ENCODE peak calls at places on chromosomes 5 and 9, in nine cellular contexts. M, K, E, D, N, T, V, L and S are unnamed samples.

GRCh38 chr5:122029818-122030217 is 48.2 kb downstream of the LOX start:
- DNase-seq in M (no peak), K (no peak), E (no peak), D (no peak), N (no peak), T (no peak), V (no peak), L (no peak), S (no peak)

GRCh38 chr9:35619800-35620158 is 1.6 kb upstream of the CD72 start:
- DNase-seq in M (no peak), K (no peak), E (no peak), D (no peak), N (no peak), T (peak), V (no peak), L (no peak), S (peak)

GRCh38 chr9:38269752-38270151 is 122.8 kb upstream of the ALDH1B1 start:
- DNase-seq in M (no peak), K (no peak), E (no peak), D (no peak), N (no peak), T (no peak), V (no peak), L (no peak), S (no peak)

GRCh38 chr5:64612349-64612961 is 77.8 kb upstream of the SHISAL2B start:
- DNase-seq in M (peak), K (no peak), E (no peak), D (peak), N (peak), T (peak), V (peak), L (no peak), S (no peak)

GRCh38 chr5:177334155-177334551 is 17.3 kb downstream of the LMAN2 start:
- DNase-seq in M (no peak), K (no peak), E (no peak), D (no peak), N (no peak), T (no peak), V (no peak), L (no peak), S (no peak)

GRCh38 chr9:28542928-28543327 is 969.6 kb upstream of the C9orf72 start:
- DNase-seq in M (no peak), K (no peak), E (no peak), D (no peak), N (no peak), T (no peak), V (no peak), L (no peak), S (no peak)

GRCh38 chr9:21434202-21435014 is 5.8 kb upstream of the IFNA1 start:
- DNase-seq in M (peak), K (peak), E (no peak), D (peak), N (peak), T (no peak), V (peak), L (peak), S (no peak)

GRCh38 chr9:76846307-76846706 is 59.6 kb downstream of the PRUNE2 start:
- DNase-seq in M (no peak), K (no peak), E (no peak), D (no peak), N (no peak), T (no peak), V (no peak), L (no peak), S (no peak)

GRCh38 chr5:142527664-142528295 is 158.1 kb downstream of the FGF1 start:
- DNase-seq in M (no peak), K (no peak), E (no peak), D (no peak), N (no peak), T (no peak), V (no peak), L (no peak), S (no peak)

GRCh38 chr5:54874337-54875021 is 110.9 kb downstream of the ESM1 start:
- DNase-seq in M (no peak), K (no peak), E (no peak), D (no peak), N (no peak), T (no peak), V (no peak), L (no peak), S (no peak)

GRCh38 chr5:32928761-32929160 is 217.6 kb downstream of the NPR3 start:
- DNase-seq in M (no peak), K (no peak), E (no peak), D (peak), N (no peak), T (no peak), V (no peak), L (no peak), S (no peak)

GRCh38 chr5:94314507-94315170 is 303.8 kb downstream of the KIAA0825 start:
- DNase-seq in M (no peak), K (no peak), E (no peak), D (no peak), N (no peak), T (no peak), V (no peak), L (no peak), S (no peak)

GRCh38 chr9:22815246-22815645 is 368.6 kb downstream of the DMRTA1 start:
- DNase-seq in M (no peak), K (no peak), E (no peak), D (no peak), N (no peak), T (no peak), V (no peak), L (no peak), S (no peak)

GRCh38 chr5:73921746-73922145 is 295.8 kb downstream of the ARHGEF28 start:
- DNase-seq in M (no peak), K (no peak), E (no peak), D (no peak), N (no peak), T (no peak), V (no peak), L (no peak), S (no peak)

GRCh38 chr9:112558978-112559377 is 72.4 kb downstream of the KIAA1958 start:
- DNase-seq in M (no peak), K (no peak), E (no peak), D (no peak), N (no peak), T (no peak), V (no peak), L (no peak), S (no peak)

GRCh38 chr5:68751651-68752050 is 342.2 kb upstream of the SLC30A5 start:
- DNase-seq in M (no peak), K (no peak), E (no peak), D (no peak), N (no peak), T (no peak), V (no peak), L (no peak), S (no peak)

GRCh38 chr5:137880313-137880712 is 8.9 kb upstream of the PKD2L2 start:
- DNase-seq in M (no peak), K (no peak), E (no peak), D (no peak), N (no peak), T (no peak), V (no peak), L (no peak), S (no peak)

GRCh38 chr5:138737494-138738265 is 15.5 kb upstream of the CTNNA1 start:
- DNase-seq in M (no peak), K (no peak), E (no peak), D (no peak), N (no peak), T (no peak), V (no peak), L (no peak), S (no peak)

GRCh38 chr5:78819707-78820106 is 165.4 kb downstream of the ARSB start:
- DNase-seq in M (no peak), K (no peak), E (no peak), D (no peak), N (no peak), T (no peak), V (no peak), L (no peak), S (no peak)

GRCh38 chr5:39423331-39423751 is 1.4 kb downstream of the DAB2 start:
- DNase-seq in M (no peak), K (no peak), E (no peak), D (no peak), N (no peak), T (no peak), V (no peak), L (no peak), S (no peak)

GRCh38 chr5:31421806-31422586 is 109.9 kb downstream of the DROSHA start:
- DNase-seq in M (no peak), K (no peak), E (no peak), D (no peak), N (no peak), T (no peak), V (no peak), L (no peak), S (no peak)

GRCh38 chr5:180608572-180609310 is 17.4 kb upstream of the SCGB3A1 start:
- DNase-seq in M (no peak), K (no peak), E (no peak), D (no peak), N (no peak), T (no peak), V (no peak), L (no peak), S (no peak)

GRCh38 chr5:53827072-53827471 is 266.6 kb downstream of the NDUFS4 start:
- DNase-seq in M (no peak), K (no peak), E (no peak), D (no peak), N (no peak), T (no peak), V (no peak), L (no peak), S (no peak)

GRCh38 chr9:85040806-85041575 is 371.5 kb downstream of the NTRK2 start:
- DNase-seq in M (no peak), K (no peak), E (no peak), D (no peak), N (no peak), T (no peak), V (no peak), L (no peak), S (no peak)

GRCh38 chr9:4741365-4742031 is 496 bp upstream of the AK3 start:
- DNase-seq in M (no peak), K (peak), E (no peak), D (peak), N (peak), T (no peak), V (peak), L (no peak), S (no peak)

GRCh38 chr9:99752710-99753109 is 69.0 kb upstream of the NR4A3 start:
- DNase-seq in M (no peak), K (no peak), E (no peak), D (peak), N (no peak), T (no peak), V (peak), L (peak), S (no peak)

GRCh38 chr9:74951725-74952151 is 974 bp downstream of the C9orf40 start:
- DNase-seq in M (peak), K (peak), E (peak), D (no peak), N (peak), T (no peak), V (peak), L (no peak), S (no peak)